ENCODE peak calls at places on chromosomes 11 and 22, in nine cellular contexts. H, K, M, J, A, X, R, G and D are unnamed samples.

GRCh38 chr11:13284776-13285588 is 7.4 kb downstream of the BMAL1 start:
- DNase-seq in A (no peak), J (no peak), M (no peak), X (no peak), G (no peak), K (no peak), R (no peak), H (no peak), D (no peak)

GRCh38 chr11:16989554-16989953 is 24.7 kb downstream of the PLEKHA7 start:
- DNase-seq in H (no peak), M (no peak), K (no peak), R (no peak), G (no peak), X (no peak), A (no peak), J (no peak), D (peak)

GRCh38 chr22:35517769-35518530 is 22.7 kb upstream of the RASD2 start:
- DNase-seq in J (no peak), M (no peak), X (no peak), H (no peak), K (no peak), A (no peak), G (no peak), R (no peak), D (no peak)

GRCh38 chr11:96794152-96794551 is 404.3 kb downstream of the JRKL start:
- DNase-seq in M (no peak), H (no peak), A (no peak), R (no peak), G (no peak), J (no peak), X (no peak), K (no peak), D (no peak)

GRCh38 chr22:49284389-49284788 is 543.3 kb downstream of the BRD1 start:
- DNase-seq in K (no peak), H (no peak), A (no peak), M (no peak), G (no peak), R (no peak), X (no peak), J (no peak), D (no peak)

GRCh38 chr11:34970033-34970432 is 53.6 kb downstream of the PDHX start:
- DNase-seq in A (no peak), M (no peak), H (no peak), R (no peak), G (no peak), J (no peak), K (no peak), X (no peak), D (no peak)

GRCh38 chr11:2306971-2307732 is 5.3 kb downstream of the TSPAN32 start:
- DNase-seq in H (no peak), R (no peak), J (peak), K (no peak), A (no peak), G (no peak), X (no peak), M (peak), D (no peak)

GRCh38 chr11:104619751-104620150 is 278.5 kb downstream of the CASP12 start:
- DNase-seq in G (no peak), X (no peak), A (no peak), J (no peak), K (no peak), R (no peak), M (no peak), H (no peak), D (no peak)

GRCh38 chr11:113732092-113732491 is 26.0 kb upstream of the TMPRSS5 start:
- DNase-seq in G (no peak), H (no peak), J (no peak), M (no peak), R (no peak), X (no peak), K (no peak), A (no peak), D (no peak)

GRCh38 chr11:45477588-45477987 is 187.8 kb downstream of the CHST1 start:
- DNase-seq in R (no peak), A (no peak), X (no peak), H (no peak), J (no peak), M (no peak), G (no peak), K (no peak), D (no peak)